ENCODE peak calls at places on chromosome 15, in six cellular contexts. H, T, J, P, X and O are unnamed samples.

GRCh38 chr15:81190922-81191507 is 5.7 kb upstream of the IL16 start:
- DNase-seq in H (no peak), T (no peak), J (no peak), P (no peak), X (no peak), O (no peak)

GRCh38 chr15:97893988-97894387 is 66.5 kb upstream of the ARRDC4 start:
- DNase-seq in H (no peak), T (no peak), J (no peak), P (no peak), X (no peak), O (no peak)

GRCh38 chr15:48020166-48020565 is 100.6 kb upstream of the SLC24A5 start:
- DNase-seq in H (no peak), T (no peak), J (no peak), P (no peak), X (no peak), O (peak)

GRCh38 chr15:52805351-52806283 is 15.5 kb upstream of the ONECUT1 start:
- DNase-seq in H (no peak), T (no peak), J (no peak), P (no peak), X (peak), O (no peak)

GRCh38 chr15:70329179-70329578 is 231.5 kb upstream of the TLE3 start:
- DNase-seq in H (no peak), T (no peak), J (no peak), P (no peak), X (no peak), O (no peak)

GRCh38 chr15:66721501-66721937 is 19.5 kb downstream of the SMAD6 start:
- DNase-seq in H (no peak), T (no peak), J (no peak), P (no peak), X (no peak), O (no peak)

GRCh38 chr15:67196672-67197363 is 57.6 kb downstream of the AAGAB start:
- DNase-seq in H (peak), T (peak), J (no peak), P (no peak), X (no peak), O (no peak)

GRCh38 chr15:40295297-40295696 is 12.4 kb upstream of the ANKRD63 start:
- DNase-seq in H (no peak), T (no peak), J (no peak), P (no peak), X (no peak), O (no peak)

GRCh38 chr15:68196445-68197169 is 8.5 kb downstream of the CALML4 start:
- DNase-seq in H (no peak), T (no peak), J (no peak), P (no peak), X (no peak), O (no peak)

GRCh38 chr15:44788748-44789147 is 52.4 kb downstream of the TRIM69 start:
- DNase-seq in H (no peak), T (no peak), J (no peak), P (no peak), X (no peak), O (no peak)

GRCh38 chr15:49439678-49440375 is 16.8 kb downstream of the FGF7 start:
- DNase-seq in H (no peak), T (no peak), J (no peak), P (no peak), X (no peak), O (no peak)

GRCh38 chr15:25871403-25871802 is 8.3 kb upstream of the ATP10A start:
- DNase-seq in H (no peak), T (no peak), J (no peak), P (no peak), X (no peak), O (no peak)

GRCh38 chr15:70892002-70892911 is at the start of the genes LRRC49 and THAP10:
- DNase-seq in H (peak), T (peak), J (peak), P (no peak), X (peak), O (peak)

GRCh38 chr15:29805043-29805707 is 17.1 kb downstream of the TJP1 start:
- DNase-seq in H (peak), T (no peak), J (no peak), P (no peak), X (no peak), O (no peak)

GRCh38 chr15:74867562-74868458 is 5.4 kb downstream of the SCAMP2 start:
- DNase-seq in H (peak), T (no peak), J (no peak), P (no peak), X (no peak), O (no peak)